ENCODE peak calls at places on chromosomes 1 and 21, in six cellular contexts. One of them, this sample, is unnamed.

GRCh38 chr1:19869929-19870328 is 12.3 kb upstream of the OTUD3 start:
- DNase-seq in GM12878: no peak
- DNase-seq in WTC11: no peak
- DNase-seq in K562: peak
- DNase-seq in GM23338: no peak
- DNase-seq in HepG2: no peak
- DNase-seq in this sample: no peak

GRCh38 chr1:173407846-173408245 is 69.3 kb upstream of the PRDX6 start:
- DNase-seq in WTC11: no peak
- DNase-seq in GM23338: no peak
- DNase-seq in GM12878: no peak
- DNase-seq in K562: no peak
- DNase-seq in HepG2: no peak
- DNase-seq in this sample: no peak

GRCh38 chr1:209920844-209921243 is 17.2 kb upstream of the SYT14 start:
- DNase-seq in K562: no peak
- DNase-seq in GM23338: no peak
- DNase-seq in GM12878: no peak
- DNase-seq in WTC11: no peak
- DNase-seq in HepG2: no peak
- DNase-seq in this sample: no peak

GRCh38 chr1:199071080-199071479 is 432.2 kb downstream of the PTPRC start:
- DNase-seq in WTC11: no peak
- DNase-seq in HepG2: no peak
- DNase-seq in K562: no peak
- DNase-seq in GM12878: no peak
- DNase-seq in GM23338: no peak
- DNase-seq in this sample: no peak

GRCh38 chr1:59015708-59016107 is 231.9 kb upstream of the JUN start:
- DNase-seq in GM23338: no peak
- DNase-seq in GM12878: no peak
- DNase-seq in HepG2: no peak
- DNase-seq in WTC11: no peak
- DNase-seq in K562: no peak
- DNase-seq in this sample: peak

GRCh38 chr1:36871146-36871971 is 163.0 kb downstream of the GRIK3 start:
- DNase-seq in K562: no peak
- DNase-seq in HepG2: no peak
- DNase-seq in WTC11: no peak
- DNase-seq in GM23338: no peak
- DNase-seq in GM12878: no peak
- DNase-seq in this sample: no peak

GRCh38 chr21:43873673-43874072 is 8.7 kb downstream of the AGPAT3 start:
- DNase-seq in WTC11: no peak
- DNase-seq in GM23338: no peak
- DNase-seq in GM12878: no peak
- DNase-seq in HepG2: no peak
- DNase-seq in K562: no peak
- DNase-seq in this sample: no peak

GRCh38 chr1:168737446-168737845 is 8.4 kb upstream of the DPT start:
- DNase-seq in WTC11: no peak
- DNase-seq in HepG2: no peak
- DNase-seq in K562: no peak
- DNase-seq in GM12878: no peak
- DNase-seq in GM23338: no peak
- DNase-seq in this sample: no peak

DNA sequence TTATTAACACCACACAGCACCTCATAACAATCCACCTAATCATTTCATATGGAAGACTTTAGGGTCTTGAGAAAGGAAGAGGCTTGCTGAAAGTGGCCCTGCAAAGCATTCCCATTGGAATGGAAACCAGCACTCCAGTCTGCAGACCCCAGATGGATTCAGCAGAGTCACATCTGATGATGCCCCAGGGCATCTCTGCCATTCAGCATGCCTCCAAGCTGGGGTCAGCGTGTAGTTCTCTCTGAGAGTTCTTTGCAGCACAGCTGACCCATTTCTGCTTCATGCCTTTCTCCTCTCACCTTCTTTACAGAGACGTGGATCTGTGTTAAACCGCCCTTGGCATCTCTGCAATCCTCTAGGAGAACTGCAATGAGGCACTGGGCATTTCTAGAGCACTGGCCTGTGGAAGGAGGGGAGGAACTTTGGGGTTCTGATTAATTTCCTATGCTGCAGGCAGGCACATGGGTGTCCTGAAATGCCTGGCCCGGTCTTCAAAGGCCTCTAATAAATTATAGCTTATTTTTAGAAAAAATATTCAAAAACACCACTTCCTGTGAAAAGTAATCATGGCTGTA is 2.6 kb upstream of the LUZP1 start:
- DNase-seq in HepG2: no peak
- DNase-seq in GM12878: no peak
- DNase-seq in WTC11: no peak
- DNase-seq in K562: no peak
- DNase-seq in GM23338: no peak
- DNase-seq in this sample: no peak
- TF ChIP-seq CREB1 in HepG2: no peak
- TF ChIP-seq CREB1 in GM12878: no peak
- TF ChIP-seq CREB1 in WTC11: no peak
- TF ChIP-seq CREB1 in K562: no peak
- TF ChIP-seq CREB1 in GM23338: no peak
- TF ChIP-seq CREB1 in this sample: no peak

DNA sequence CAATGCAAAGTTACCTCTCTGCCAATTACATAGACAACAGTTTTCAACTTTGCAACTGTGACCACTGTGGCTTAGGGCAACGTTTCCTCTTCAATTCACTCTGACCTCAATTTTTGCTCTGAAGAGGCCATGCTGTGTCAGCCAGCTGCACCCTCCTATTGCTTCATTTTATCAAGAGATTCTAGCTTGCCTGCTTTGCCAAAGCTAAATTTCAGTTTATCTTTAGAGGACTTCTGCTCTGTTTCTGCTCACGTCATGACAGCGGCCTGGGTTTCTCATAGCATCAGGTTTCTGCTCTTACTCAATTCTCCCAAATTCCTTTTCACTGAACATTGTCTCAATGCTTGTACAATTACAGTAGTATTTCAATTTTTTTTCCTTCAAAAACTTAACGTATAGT is 154.6 kb downstream of the PLA2G4A start:
- DNase-seq in GM12878: no peak
- DNase-seq in HepG2: no peak
- DNase-seq in K562: no peak
- DNase-seq in GM23338: no peak
- DNase-seq in WTC11: no peak
- DNase-seq in this sample: no peak
- TF ChIP-seq CREB1 in GM12878: no peak
- TF ChIP-seq CREB1 in HepG2: no peak
- TF ChIP-seq CREB1 in K562: no peak
- TF ChIP-seq CREB1 in GM23338: no peak
- TF ChIP-seq CREB1 in WTC11: no peak
- TF ChIP-seq CREB1 in this sample: no peak

GRCh38 chr1:91687452-91687851 is 186.8 kb downstream of the CDC7 start:
- DNase-seq in K562: no peak
- DNase-seq in GM12878: no peak
- DNase-seq in HepG2: no peak
- DNase-seq in WTC11: no peak
- DNase-seq in GM23338: no peak
- DNase-seq in this sample: no peak
- TF ChIP-seq CREB1 in K562: no peak
- TF ChIP-seq CREB1 in GM12878: no peak
- TF ChIP-seq CREB1 in HepG2: no peak
- TF ChIP-seq CREB1 in WTC11: no peak
- TF ChIP-seq CREB1 in GM23338: no peak
- TF ChIP-seq CREB1 in this sample: no peak

GRCh38 chr1:228151526-228151925 is 1.8 kb downstream of the GJC2 start:
- DNase-seq in K562: no peak
- DNase-seq in HepG2: no peak
- DNase-seq in GM12878: no peak
- DNase-seq in WTC11: no peak
- DNase-seq in GM23338: no peak
- DNase-seq in this sample: no peak
- TF ChIP-seq CREB1 in K562: no peak
- TF ChIP-seq CREB1 in HepG2: no peak
- TF ChIP-seq CREB1 in GM12878: no peak
- TF ChIP-seq CREB1 in WTC11: no peak
- TF ChIP-seq CREB1 in GM23338: no peak
- TF ChIP-seq CREB1 in this sample: no peak

DNA sequence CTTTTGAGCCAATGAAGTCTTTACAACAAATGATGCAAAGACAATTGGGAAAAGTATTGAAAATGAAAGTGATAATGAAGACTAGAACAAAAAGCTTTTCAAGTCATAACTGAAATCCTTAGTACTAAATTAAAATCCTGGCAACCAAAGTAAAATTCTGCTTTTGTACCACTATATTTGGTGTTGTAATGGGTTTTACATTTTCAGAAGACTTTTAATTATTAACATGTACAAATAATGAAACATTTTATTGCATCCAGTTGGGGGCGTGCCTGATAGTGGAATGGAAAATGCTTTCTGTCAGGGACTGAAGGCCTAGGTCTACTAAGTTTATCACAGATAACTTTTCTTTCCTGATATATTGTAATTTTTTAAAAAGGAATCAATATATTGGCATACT is 89.4 kb downstream of the SDCCAG8 start:
- DNase-seq in GM23338: no peak
- DNase-seq in K562: no peak
- DNase-seq in WTC11: no peak
- DNase-seq in GM12878: no peak
- DNase-seq in HepG2: no peak
- DNase-seq in this sample: no peak
- TF ChIP-seq CREB1 in GM23338: no peak
- TF ChIP-seq CREB1 in K562: no peak
- TF ChIP-seq CREB1 in WTC11: no peak
- TF ChIP-seq CREB1 in GM12878: no peak
- TF ChIP-seq CREB1 in HepG2: no peak
- TF ChIP-seq CREB1 in this sample: no peak

GRCh38 chr1:8858112-8858668 is 20.3 kb downstream of the ENO1 start:
- DNase-seq in WTC11: no peak
- DNase-seq in GM12878: no peak
- DNase-seq in K562: peak
- DNase-seq in GM23338: no peak
- DNase-seq in HepG2: peak
- DNase-seq in this sample: no peak
- TF ChIP-seq CREB1 in WTC11: no peak
- TF ChIP-seq CREB1 in GM12878: no peak
- TF ChIP-seq CREB1 in K562: no peak
- TF ChIP-seq CREB1 in GM23338: no peak
- TF ChIP-seq CREB1 in HepG2: no peak
- TF ChIP-seq CREB1 in this sample: no peak

GRCh38 chr21:34889537-34890257 is 159.4 kb downstream of the RUNX1 start:
- DNase-seq in GM12878: no peak
- DNase-seq in GM23338: peak
- DNase-seq in K562: peak
- DNase-seq in HepG2: peak
- DNase-seq in WTC11: peak
- DNase-seq in this sample: peak

GRCh38 chr21:34890258-34890723 is 158.8 kb downstream of the RUNX1 start:
- DNase-seq in WTC11: no peak
- DNase-seq in HepG2: peak
- DNase-seq in GM23338: peak
- DNase-seq in GM12878: no peak
- DNase-seq in K562: no peak
- DNase-seq in this sample: no peak

GRCh38 chr21:34892196-34892595 is 156.9 kb downstream of the RUNX1 start:
- DNase-seq in HepG2: no peak
- DNase-seq in GM12878: no peak
- DNase-seq in WTC11: no peak
- DNase-seq in K562: no peak
- DNase-seq in GM23338: no peak
- DNase-seq in this sample: no peak

GRCh38 chr21:34891610-34891943 is 157.5 kb downstream of the RUNX1 start:
- DNase-seq in HepG2: no peak
- DNase-seq in GM23338: no peak
- DNase-seq in K562: no peak
- DNase-seq in GM12878: no peak
- DNase-seq in WTC11: no peak
- DNase-seq in this sample: no peak

DNA sequence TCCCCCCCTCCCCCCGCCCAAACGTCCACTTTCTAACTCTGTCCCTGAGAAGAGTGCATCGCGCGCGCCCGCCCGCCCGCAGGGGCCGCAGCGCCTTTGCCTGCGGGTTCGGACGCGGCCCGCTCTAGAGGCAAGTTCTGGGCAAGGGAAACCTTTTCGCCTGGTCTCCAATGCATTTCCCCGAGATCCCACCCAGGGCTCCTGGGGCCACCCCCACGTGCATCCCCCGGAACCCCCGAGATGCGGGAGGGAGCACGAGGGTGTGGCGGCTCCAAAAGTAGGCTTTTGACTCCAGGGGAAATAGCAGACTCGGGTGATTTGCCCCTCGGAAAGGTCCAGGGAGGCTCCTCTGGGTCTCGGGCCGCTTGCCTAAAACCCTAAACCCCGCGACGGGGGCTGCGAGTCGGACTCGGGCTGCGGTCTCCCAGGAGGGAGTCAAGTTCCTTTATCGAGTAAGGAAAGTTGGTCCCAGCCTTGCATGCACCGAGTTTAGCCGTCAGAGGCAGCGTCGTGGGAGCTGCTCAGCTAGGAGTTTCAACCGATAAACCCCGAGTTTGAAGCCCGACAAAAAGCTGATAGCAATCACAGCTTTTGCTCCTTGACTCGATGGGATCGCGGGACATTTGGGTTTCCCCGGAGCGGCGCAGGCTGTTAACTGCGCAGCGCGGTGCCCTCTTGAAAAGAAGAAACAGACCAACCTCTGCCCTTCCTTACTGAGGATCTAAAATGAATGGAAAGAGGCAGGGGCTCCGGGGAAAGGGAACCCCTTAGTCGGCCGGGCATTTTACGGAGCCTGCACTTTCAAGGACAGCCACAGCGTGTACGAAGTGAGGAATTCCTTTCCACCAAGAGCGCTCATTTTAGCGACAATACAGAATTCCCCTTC is 158.1 kb downstream of the RUNX1 start:
- DNase-seq in K562: no peak
- DNase-seq in WTC11: peak
- DNase-seq in GM12878: no peak
- DNase-seq in HepG2: no peak
- DNase-seq in GM23338: peak
- DNase-seq in this sample: no peak
- TF ChIP-seq CREB1 in K562: no peak
- TF ChIP-seq CREB1 in WTC11: no peak
- TF ChIP-seq CREB1 in GM12878: no peak
- TF ChIP-seq CREB1 in HepG2: no peak
- TF ChIP-seq CREB1 in GM23338: no peak
- TF ChIP-seq CREB1 in this sample: no peak

GRCh38 chr1:64242895-64243756 is 39.7 kb downstream of the UBE2U start:
- DNase-seq in GM12878: no peak
- DNase-seq in HepG2: peak
- DNase-seq in K562: no peak
- DNase-seq in GM23338: peak
- DNase-seq in WTC11: no peak
- DNase-seq in this sample: no peak

GRCh38 chr1:64246294-64246917 is 43.0 kb downstream of the UBE2U start:
- DNase-seq in GM23338: peak
- DNase-seq in GM12878: no peak
- DNase-seq in K562: peak
- DNase-seq in WTC11: no peak
- DNase-seq in HepG2: peak
- DNase-seq in this sample: no peak

GRCh38 chr1:64248065-64248464 is 44.6 kb downstream of the UBE2U start:
- DNase-seq in HepG2: no peak
- DNase-seq in K562: no peak
- DNase-seq in GM12878: no peak
- DNase-seq in GM23338: peak
- DNase-seq in WTC11: no peak
- DNase-seq in this sample: no peak

GRCh38 chr1:64243757-64244080 is 40.3 kb downstream of the UBE2U start:
- DNase-seq in GM12878: no peak
- DNase-seq in K562: no peak
- DNase-seq in GM23338: no peak
- DNase-seq in WTC11: no peak
- DNase-seq in HepG2: no peak
- DNase-seq in this sample: no peak

GRCh38 chr1:64245495-64245894 is 42.1 kb downstream of the UBE2U start:
- DNase-seq in K562: no peak
- DNase-seq in HepG2: no peak
- DNase-seq in GM12878: no peak
- DNase-seq in GM23338: peak
- DNase-seq in WTC11: no peak
- DNase-seq in this sample: no peak
- TF ChIP-seq CREB1 in K562: no peak
- TF ChIP-seq CREB1 in HepG2: no peak
- TF ChIP-seq CREB1 in GM12878: no peak
- TF ChIP-seq CREB1 in GM23338: no peak
- TF ChIP-seq CREB1 in WTC11: no peak
- TF ChIP-seq CREB1 in this sample: no peak

This sample was measured in H1.